ENCODE peak calls at places on chromosomes 4 and X, in ten cellular contexts. B is stimulated activated CD4-positive, alpha-beta T cell treated with anti-CD3 and anti-CD28 coated beads, Interleukin-12 subunit alpha, Interleukin-12 subunit beta, amount 100 ng/mL, for 24 hours; I is HFFc6; M is CD8-positive, alpha-beta memory T cell; P is NCI-H2107; E is stimulated activated naive CD8-positive, alpha-beta T cell treated with anti-CD3 and anti-CD28 coated beads, Interleukin-15, amount 100 ng/mL, for 72 hours; J is HuH-7; T is left kidney; O is activated naive CD4-positive, alpha-beta T cell; G is T follicular helper cell. L is an unnamed sample.

GRCh38 chrX:22629105-22629725 is 356.5 kb downstream of the CBLL2 start:
- DNase-seq in G (no peak), I (peak), E (no peak), P (no peak), J (no peak), B (no peak), M (no peak), T (no peak), O (no peak), L (no peak)

GRCh38 chr4:37392540-37393255 is 148.2 kb downstream of the NWD2 start:
- DNase-seq in G (no peak), B (no peak), O (no peak), I (no peak), E (no peak), T (peak), P (no peak), M (no peak), J (no peak), L (no peak)

GRCh38 chr4:182925298-182925738 is 8.1 kb upstream of the DCTD start:
- DNase-seq in T (peak), E (peak), B (no peak), G (peak), O (peak), P (peak), J (peak), M (peak), I (peak), L (peak)

GRCh38 chr4:174437324-174437723 is 85.0 kb downstream of the HPGD start:
- DNase-seq in G (no peak), M (no peak), J (no peak), P (no peak), T (no peak), E (no peak), O (no peak), I (no peak), B (no peak), L (no peak)

GRCh38 chr4:150139297-150139696 is 61.1 kb downstream of the DCLK2 start:
- DNase-seq in G (no peak), I (no peak), T (no peak), O (no peak), P (no peak), J (no peak), B (no peak), E (no peak), M (no peak), L (no peak)

GRCh38 chrX:88613338-88613737 is 133.7 kb upstream of the CPXCR1 start:
- DNase-seq in M (no peak), P (no peak), J (no peak), G (no peak), E (no peak), T (peak), B (no peak), O (no peak), I (no peak), L (no peak)

GRCh38 chr4:167428172-167428571 is 193.9 kb upstream of the SPOCK3 start:
- DNase-seq in P (no peak), E (no peak), O (no peak), I (no peak), J (no peak), B (no peak), G (no peak), M (no peak), T (peak), L (no peak)

GRCh38 chr4:20698820-20699219 is 1.4 kb upstream of the PACRGL start:
- DNase-seq in P (no peak), I (no peak), J (no peak), E (no peak), G (no peak), O (no peak), M (no peak), B (no peak), T (peak), L (no peak)

GRCh38 chr4:77959566-77960338 is 97.1 kb downstream of the MRPL1 start:
- DNase-seq in I (peak), T (peak), B (no peak), G (no peak), E (no peak), J (peak), P (peak), O (no peak), M (no peak), L (no peak)

GRCh38 chr4:159267023-159267939 is 164.4 kb downstream of the RAPGEF2 start:
- DNase-seq in I (peak), G (no peak), J (no peak), B (no peak), O (no peak), T (peak), E (no peak), M (no peak), P (no peak), L (no peak)

L was measured in activated naive CD8-positive, alpha-beta T cell treated with anti-CD3 and anti-CD28 coated beads for 36 hours.